ENCODE peak calls at places on chromosomes 7 and 10, in seven cellular contexts. D is cardiac muscle cell; E is mesendoderm; X is RWPE2; H is SJSA1; Y is PC-3; T is CD8-positive, alpha-beta T cell. G is an unnamed sample.

GRCh38 chr10:95278061-95278988 is 12.5 kb downstream of the PDLIM1 start:
- DNase-seq in T (no peak), X (no peak), H (peak; percentile 58), Y (no peak), D (peak; percentile 90), E (peak; percentile 85), G (peak; percentile 58)

GRCh38 chr7:103771294-103771693 is 218.2 kb downstream of the RELN start:
- DNase-seq in E (peak; percentile 68), H (no peak), Y (no peak), D (no peak), X (no peak), T (no peak), G (no peak)

GRCh38 chr7:159030490-159031134 is 114.1 kb downstream of the VIPR2 start:
- DNase-seq in X (no peak), D (peak; percentile 34), E (peak; percentile 75), H (peak; percentile 18), T (no peak), Y (no peak), G (no peak)

GRCh38 chr7:129347330-129347729 is 86.9 kb upstream of the STRIP2 start:
- DNase-seq in T (no peak), E (no peak), Y (no peak), H (no peak), X (no peak), D (no peak), G (no peak)

GRCh38 chr10:26520575-26520974 is 82.4 kb downstream of the APBB1IP start:
- DNase-seq in X (no peak), E (no peak), H (no peak), T (no peak), Y (no peak), D (no peak), G (no peak)

GRCh38 chr7:2986561-2986960 is 57.1 kb downstream of the CARD11 start:
- DNase-seq in E (no peak), D (no peak), T (no peak), Y (no peak), X (no peak), H (no peak), G (no peak)

GRCh38 chr10:71390435-71390820 is 6.3 kb upstream of the CDH23 start:
- DNase-seq in X (no peak), E (no peak), Y (no peak), T (no peak), D (no peak), H (no peak), G (no peak)

GRCh38 chr10:44020322-44021111 is 364.4 kb downstream of the CXCL12 start:
- DNase-seq in H (no peak), T (no peak), Y (no peak), E (no peak), D (no peak), X (no peak), G (no peak)

GRCh38 chr10:14648042-14648765 is 126.5 kb downstream of the FAM107B start:
- DNase-seq in D (peak; percentile 92), H (no peak), E (peak; percentile 93), T (peak; percentile 60), X (no peak), Y (no peak), G (peak; percentile 77)

GRCh38 chr7:109873296-109873695 is 1217.6 kb upstream of the LRRN3 start:
- DNase-seq in E (no peak), T (no peak), X (no peak), D (no peak), H (no peak), Y (no peak), G (no peak)

GRCh38 chr10:94315975-94316464 is 46.7 kb downstream of the NOC3L start:
- DNase-seq in X (no peak), Y (no peak), D (peak; percentile 85), T (no peak), E (no peak), H (peak; percentile 56), G (peak; percentile 94)

GRCh38 chr10:116073451-116073850 is 199.6 kb downstream of the GFRA1 start:
- DNase-seq in D (no peak), Y (no peak), T (no peak), E (no peak), H (no peak), X (no peak), G (no peak)

DNA sequence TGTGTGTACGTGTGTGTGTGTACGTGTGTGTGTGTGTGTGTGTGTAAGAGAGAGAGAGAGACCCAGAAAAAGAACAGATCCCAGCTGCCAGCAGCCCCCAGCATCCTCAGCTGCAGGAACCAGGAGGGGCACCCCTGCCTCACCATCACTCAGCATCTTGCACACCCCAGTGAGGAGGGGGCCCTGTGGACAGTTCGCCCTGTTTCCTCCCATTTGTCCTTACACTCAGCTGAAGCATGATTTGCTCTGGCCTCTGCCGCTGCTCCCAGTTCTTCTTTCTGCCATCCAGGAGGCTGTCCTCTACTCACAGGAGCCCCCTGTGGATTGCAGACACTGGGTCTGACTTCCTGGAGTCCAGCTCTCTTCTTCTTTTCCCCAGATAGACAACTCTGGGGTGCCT is 9.7 kb downstream of the GPR26 start:
- DNase-seq in E (no peak), Y (no peak), T (no peak), X (no peak), H (no peak), D (no peak), G (no peak)
- H3K4me1 ChIP-seq in E (no peaks in the 10 kb centered on the region), Y (no peaks in the 10 kb centered on the region), T (no peaks in the 10 kb centered on the region), X (no peaks in the 10 kb centered on the region), H (no peaks in the 10 kb centered on the region), D (no peaks in the 10 kb centered on the region), G (no peaks in the 10 kb centered on the region)

DNA sequence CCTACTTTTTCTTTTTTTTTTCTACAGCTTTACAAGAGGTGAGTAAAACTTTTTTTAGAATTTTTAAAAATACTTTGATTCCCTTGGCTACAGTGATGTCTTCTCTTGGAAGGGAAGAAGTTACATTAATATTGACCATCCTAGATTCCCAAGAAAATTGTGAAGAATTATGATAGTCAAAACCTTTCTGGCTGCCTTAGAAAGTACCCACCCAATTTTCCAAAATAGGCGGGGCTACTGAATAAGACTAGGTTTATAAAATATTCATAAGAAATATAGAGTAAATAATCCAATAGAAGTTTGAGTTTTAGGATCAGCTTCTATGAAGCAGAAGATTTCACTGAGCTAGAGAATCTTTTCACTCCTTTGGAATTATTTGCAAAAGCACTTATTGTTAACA is 3.0 kb downstream of the COL1A2 start:
- DNase-seq in X (no peak), E (no peak), H (no peak), T (no peak), Y (no peak), D (peak; percentile 47), G (peak; percentile 62)
- H3K4me3 ChIP-seq in X (no peak overlapping the region), E (no peak overlapping the region), H (peak overlapping the region; percentile 60), T (no peak overlapping the region), Y (no peak overlapping the region), D (no peak overlapping the region), G (peak overlapping the region; percentile 88)

DNA sequence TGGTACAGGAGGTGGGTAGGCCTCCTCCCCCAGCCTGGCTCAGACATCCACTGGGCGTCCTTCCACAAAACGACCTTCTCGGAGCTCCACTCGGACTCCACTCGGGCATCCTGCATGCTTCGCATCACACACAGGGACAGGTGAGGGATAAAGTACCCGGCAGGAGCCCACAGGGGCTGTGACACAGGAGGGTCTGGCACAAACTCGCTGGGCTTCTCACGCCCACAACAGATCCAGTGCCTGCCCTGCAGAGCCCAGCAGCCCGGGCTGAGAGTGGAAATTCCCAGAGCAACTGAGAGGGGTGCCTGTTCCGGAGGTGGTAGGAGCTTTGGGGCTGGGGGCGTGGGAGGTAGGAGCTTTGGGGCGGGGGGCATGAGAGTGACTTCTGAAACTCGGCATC is 108.4 kb downstream of the MKI67 start:
- DNase-seq in T (no peak), Y (no peak), X (no peak), D (no peak), E (no peak), H (no peak), G (no peak)
- H3K36me3 ChIP-seq in T (no peaks in the 10 kb centered on the region), Y (no peaks in the 10 kb centered on the region), X (no peaks in the 10 kb centered on the region), D (no peaks in the 10 kb centered on the region), E (no peaks in the 10 kb centered on the region), H (no peaks in the 10 kb centered on the region), G (no peaks in the 10 kb centered on the region)

GRCh38 chr7:12719978-12720377 is 32.5 kb downstream of the ARL4A start:
- DNase-seq in X (no peak), H (no peak), Y (peak; percentile 10), E (no peak), T (no peak), D (peak; percentile 60), G (no peak)
- H3K4me1 ChIP-seq in X (peaks cover 41% of the 10 kb centered on the region), H (peaks cover 27% of the 10 kb centered on the region), Y (peaks cover 50% of the 10 kb centered on the region), E (no peaks in the 10 kb centered on the region), T (peaks cover 15% of the 10 kb centered on the region), D (peaks cover 4% of the 10 kb centered on the region), G (peaks cover 35% of the 10 kb centered on the region)

G was measured in adipocyte.